ENCODE peak calls at places on chromosome 17, in nine cellular contexts. K is heart right ventricle; Z is CD4-positive, alpha-beta T cell; J is GM10248; O is NB4; Y is PC-3; C is brain microvascular endothelial cell; E is HFFc6; N is fibroblast of the aortic adventitia. Q is an unnamed sample.

GRCh38 chr17:66791337-66791736 is 43.6 kb upstream of the CACNG5 start:
- DNase-seq in E (no peak), O (peak; percentile 73), J (no peak), N (no peak), C (no peak), Y (no peak), Z (no peak), K (no peak), Q (no peak)

GRCh38 chr17:78355045-78355641 is 4.7 kb downstream of the SOCS3 start:
- DNase-seq in C (no peak), N (no peak), Z (no peak), K (no peak), J (no peak), Y (no peak), O (no peak), E (no peak), Q (no peak)

GRCh38 chr17:26731005-26731921 is 562.7 kb upstream of the WSB1 start:
- DNase-seq in K (no peak), E (no peak), Y (no peak), Z (no peak), O (no peak), C (no peak), J (no peak), N (no peak), Q (no peak)

GRCh38 chr17:63571632-63572310 is 21.5 kb downstream of the DCAF7 start:
- DNase-seq in E (peak; percentile 82), O (peak; percentile 74), N (peak; percentile 83), C (peak; percentile 61), Y (peak; percentile 60), Z (no peak), K (no peak), J (no peak), Q (no peak)

GRCh38 chr17:52476638-52477313 is 318.3 kb upstream of the CA10 start:
- DNase-seq in N (no peak), C (no peak), O (no peak), J (no peak), Y (no peak), E (no peak), Z (no peak), K (no peak), Q (no peak)

GRCh38 chr17:82671071-82671470 is 22.8 kb upstream of the WDR45B start:
- DNase-seq in Y (no peak), N (no peak), J (no peak), C (no peak), E (no peak), Z (no peak), O (no peak), K (no peak), Q (no peak)

GRCh38 chr17:50290074-50290702 is 15.9 kb downstream of the TMEM92 start:
- DNase-seq in Z (no peak), O (peak; percentile 97), C (peak; percentile 93), J (no peak), E (peak; percentile 97), Y (peak; percentile 98), N (peak; percentile 99), K (peak; percentile 46), Q (peak; percentile 53)

GRCh38 chr17:78716814-78717393 is 65.2 kb downstream of the CYTH1 start:
- DNase-seq in N (peak; percentile 55), Y (peak; percentile 59), O (no peak), Z (no peak), J (no peak), C (no peak), K (peak; percentile 73), E (peak; percentile 18), Q (no peak)

GRCh38 chr17:48014603-48015037 is 23.0 kb downstream of the COPZ2 start:
- DNase-seq in E (no peak), K (no peak), J (no peak), Z (no peak), N (no peak), Y (no peak), O (no peak), C (no peak), Q (no peak)

GRCh38 chr17:27898096-27898495 is 4.9 kb upstream of the LYRM9 start:
- DNase-seq in K (no peak), N (no peak), E (no peak), Z (no peak), O (no peak), Y (no peak), J (no peak), C (no peak), Q (no peak)
- TF ChIP-seq CTCF in K (no peak), N (no peak), E (no peak), Z (no peak), O (no peak), Y (no peak), J (no peak), C (no peak), Q (no peak)

GRCh38 chr17:58176200-58176599 is 9.4 kb downstream of the OR4D2 start:
- DNase-seq in C (no peak), N (peak; percentile 4), K (no peak), Z (no peak), Y (peak; percentile 31), J (no peak), E (no peak), O (peak; percentile 35), Q (no peak)

GRCh38 chr17:58166682-58167081 is at the start of gene OR4D2:
- DNase-seq in O (no peak), J (no peak), K (no peak), N (no peak), C (no peak), Y (no peak), E (no peak), Z (no peak), Q (no peak)

GRCh38 chr17:58174871-58175270 is 8.1 kb downstream of the OR4D2 start:
- DNase-seq in O (no peak), N (no peak), J (no peak), Y (no peak), C (no peak), K (no peak), E (no peak), Z (no peak), Q (no peak)

GRCh38 chr17:58172369-58173071 is 5.7 kb downstream of the OR4D2 start:
- DNase-seq in O (peak; percentile 55), N (peak; percentile 9), E (no peak), Z (peak; percentile 16), Y (peak; percentile 75), J (no peak), C (peak; percentile 12), K (no peak), Q (no peak)
- TF ChIP-seq CTCF in O (peak; percentile 49), N (peak; percentile 26), E (peak; percentile 58), Z (peak; percentile 87), Y (peak; percentile 85), J (peak; percentile 34), C (peak; percentile 62), K (peak; percentile 26), Q (no peak)

GRCh38 chr17:410674-411401 is 58.2 kb upstream of the RPH3AL start:
- DNase-seq in K (no peak), O (peak; percentile 64), Y (no peak), Z (peak; percentile 70), C (no peak), E (peak; percentile 13), N (peak; percentile 28), J (no peak), Q (no peak)
- TF ChIP-seq CTCF in K (no peak), O (no peak), Y (no peak), Z (no peak), C (peak; percentile 22), E (peak; percentile 29), N (no peak), J (no peak), Q (no peak)

DNA sequence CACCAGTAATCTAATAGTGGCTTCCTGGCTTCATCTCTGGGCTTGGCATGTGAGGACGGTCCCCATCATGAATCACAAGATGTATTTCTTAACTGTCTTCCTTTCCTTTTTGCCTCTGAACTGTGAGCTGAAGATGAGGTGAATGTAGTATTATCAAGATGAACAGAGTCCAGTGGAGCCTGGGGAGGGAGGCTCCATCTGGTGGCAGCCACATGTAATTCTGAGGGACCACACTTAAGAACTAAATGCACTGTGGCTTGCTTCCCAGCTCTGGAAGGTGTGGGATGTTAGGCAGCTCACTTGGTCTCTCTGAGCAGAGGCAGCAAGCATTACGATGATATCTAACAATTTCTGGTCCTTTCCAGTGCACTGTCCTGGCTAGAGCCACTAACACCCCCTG is 354.9 kb upstream of the ASIC2 start:
- DNase-seq in O (peak; percentile 22), K (no peak), N (no peak), Z (no peak), C (peak; percentile 16), E (no peak), Y (no peak), J (no peak), Q (no peak)
- TF ChIP-seq CTCF in O (peak; percentile 44), K (peak; percentile 45), N (no peak), Z (no peak), C (peak; percentile 13), E (peak; percentile 42), Y (peak; percentile 50), J (peak; percentile 21), Q (no peak)

GRCh38 chr17:76279742-76280287 is 14.7 kb downstream of the UBALD2 start:
- DNase-seq in N (no peak), O (no peak), Z (no peak), Y (no peak), E (no peak), K (no peak), C (no peak), J (no peak), Q (no peak)
- TF ChIP-seq CTCF in N (no peak), O (no peak), Z (peak; percentile 48), Y (no peak), E (no peak), K (peak; percentile 2), C (no peak), J (no peak), Q (no peak)

GRCh38 chr17:10628756-10629155 is 28.4 kb downstream of the MYH3 start:
- DNase-seq in N (no peak), E (no peak), K (no peak), C (no peak), Y (no peak), Z (no peak), J (no peak), O (peak; percentile 35), Q (no peak)
- TF ChIP-seq CTCF in N (peak; percentile 41), E (peak; percentile 76), K (peak; percentile 21), C (peak; percentile 53), Y (peak; percentile 41), Z (peak; percentile 26), J (peak; percentile 30), O (peak; percentile 76), Q (no peak)